ENCODE peak calls at places on chromosomes 12 and 14, in four cellular contexts. D is neuronal stem cell, J is neural progenitor cell, O is breast epithelium. Y is an unnamed sample. For H3K36me3, the result is how much of the 10 kb centered on the place peaks cover.

GRCh38 chr12:33588082-33588712 is 148.6 kb upstream of the SYT10 start:
- DNase-seq in D (peak), J (peak), O (no peak), Y (no peak)

GRCh38 chr14:93655078-93655750 is 133.1 kb downstream of the PRIMA1 start:
- DNase-seq in D (peak), J (peak), O (no peak), Y (no peak)

GRCh38 chr14:95500772-95501401 is 15.6 kb downstream of the SYNE3 start:
- DNase-seq in D (no peak), J (no peak), O (no peak), Y (no peak)

GRCh38 chr12:84492381-84492883 is 420.2 kb downstream of the SLC6A15 start:
- DNase-seq in D (no peak), J (no peak), O (no peak), Y (no peak)

GRCh38 chr12:101773560-101774206 is 34.4 kb upstream of the SYCP3 start:
- DNase-seq in D (peak), J (peak), O (peak), Y (no peak)

GRCh38 chr12:94174576-94174975 is 26.2 kb downstream of the PLXNC1 start:
- DNase-seq in D (no peak), J (no peak), O (no peak), Y (no peak)

GRCh38 chr14:73717998-73718741 is 4.0 kb upstream of the PNMA1 start:
- DNase-seq in D (no peak), J (peak), O (no peak), Y (no peak)

GRCh38 chr12:45309826-45310626 is 94.1 kb downstream of the ANO6 start:
- DNase-seq in D (no peak), J (no peak), O (no peak), Y (no peak)

GRCh38 chr14:63705561-63706070 is 22.2 kb downstream of the SGPP1 start:
- DNase-seq in D (no peak), J (no peak), O (no peak), Y (no peak)

GRCh38 chr14:20560961-20561360 is at the start of gene RNASE9:
- DNase-seq in D (no peak), J (no peak), O (no peak), Y (no peak)

GRCh38 chr12:128267651-128268347 is 829 bp downstream of the TMEM132C start:
- DNase-seq in D (no peak), J (peak), O (no peak), Y (no peak)

GRCh38 chr12:121600702-121601336 is 20.0 kb upstream of the KDM2B start:
- DNase-seq in D (no peak), J (no peak), O (no peak), Y (no peak)

GRCh38 chr12:44550377-44550776 is 325.7 kb downstream of the NELL2 start:
- DNase-seq in D (no peak), J (no peak), O (no peak), Y (no peak)

DNA sequence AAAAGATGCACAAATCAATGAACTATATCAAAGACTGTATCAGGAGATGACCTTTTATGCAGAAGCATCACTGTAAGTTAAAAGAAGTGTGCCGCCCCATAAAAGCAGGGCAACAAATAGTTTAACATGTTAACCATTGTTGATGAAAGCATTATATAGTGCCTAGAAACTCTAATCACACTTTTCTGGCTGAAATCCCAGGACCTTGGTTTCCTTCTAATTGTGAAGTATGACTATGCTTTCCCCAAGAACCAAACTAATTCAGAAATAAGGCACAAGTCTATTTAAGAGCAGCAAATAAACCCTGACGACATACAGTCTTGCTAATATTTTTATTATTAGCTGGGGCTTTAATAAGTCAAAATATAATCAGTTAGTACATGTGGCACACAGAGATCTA is 21.7 kb downstream of the RACGAP1 start:
- DNase-seq in D (no peak), J (no peak), O (no peak), Y (no peak)
- H3K36me3 ChIP-seq in D (under half), J (under half), O (under half), Y (under half)

GRCh38 chr12:76055393-76055792 is 23.8 kb upstream of the PHLDA1 start:
- DNase-seq in D (no peak), J (no peak), O (no peak), Y (no peak)
- H3K36me3 ChIP-seq in D (under half), J (half or more), O (under half), Y (under half)

GRCh38 chr12:117028254-117028653 is 71.0 kb downstream of the TESC start:
- DNase-seq in D (no peak), J (no peak), O (no peak), Y (no peak)

GRCh38 chr12:117032593-117033381 is 66.4 kb downstream of the TESC start:
- DNase-seq in D (no peak), J (peak), O (no peak), Y (no peak)

GRCh38 chr12:117031843-117032592 is 67.2 kb downstream of the TESC start:
- DNase-seq in D (no peak), J (no peak), O (no peak), Y (no peak)

GRCh38 chr12:117027251-117028086 is 71.7 kb downstream of the TESC start:
- DNase-seq in D (no peak), J (no peak), O (peak), Y (no peak)

GRCh38 chr12:117030187-117030896 is 68.9 kb downstream of the TESC start:
- DNase-seq in D (no peak), J (no peak), O (no peak), Y (no peak)
- H3K36me3 ChIP-seq in D (under half), J (under half), O (under half), Y (under half)

GRCh38 chr12:49225551-49226166 is 36.8 kb upstream of the TUBA1A start:
- DNase-seq in D (no peak), J (no peak), O (no peak), Y (no peak)
- H3K36me3 ChIP-seq in D (under half), J (under half), O (under half), Y (under half)

GRCh38 chr12:11967356-11968040 is 103.2 kb upstream of the BCL2L14 start:
- DNase-seq in D (no peak), J (no peak), O (peak), Y (no peak)

GRCh38 chr12:11968516-11968915 is 102.2 kb upstream of the BCL2L14 start:
- DNase-seq in D (no peak), J (no peak), O (no peak), Y (no peak)

GRCh38 chr12:11968041-11968383 is 102.7 kb upstream of the BCL2L14 start:
- DNase-seq in D (no peak), J (no peak), O (no peak), Y (no peak)

GRCh38 chr12:11969437-11970154 is 101.1 kb upstream of the BCL2L14 start:
- DNase-seq in D (no peak), J (peak), O (no peak), Y (no peak)

DNA sequence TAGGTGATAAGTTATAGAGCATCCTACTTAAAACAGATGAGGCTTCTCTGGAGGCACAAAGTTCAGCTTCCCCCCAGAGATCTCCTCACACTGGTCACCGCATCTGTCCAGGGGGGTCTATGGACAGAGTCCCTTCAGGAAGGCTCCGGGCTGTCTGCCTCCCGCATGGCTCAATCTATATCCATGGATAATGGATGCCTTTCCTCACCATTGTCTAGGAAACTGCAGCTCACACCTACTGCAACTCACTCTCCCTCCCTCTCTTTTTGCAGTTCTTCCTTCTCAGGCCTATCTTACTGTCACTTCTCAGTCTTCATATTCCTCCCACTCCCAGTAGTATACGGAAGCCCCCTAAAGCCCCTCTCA is 100.6 kb upstream of the BCL2L14 start:
- DNase-seq in D (no peak), J (no peak), O (no peak), Y (no peak)
- H3K36me3 ChIP-seq in D (under half), J (under half), O (under half), Y (under half)

GRCh38 chr14:49620182-49621113 is at the start of the genes MGAT2 and RPL36AL:
- DNase-seq in D (peak), J (peak), O (peak), Y (peak)

GRCh38 chr14:49621114-49621881 is 699 bp downstream of the MGAT2 start:
- DNase-seq in D (no peak), J (peak), O (peak), Y (no peak)

GRCh38 chr14:49615776-49616175 is 4.7 kb downstream of the RPL36AL start:
- DNase-seq in D (no peak), J (no peak), O (no peak), Y (no peak)

GRCh38 chr14:49619730-49620129 is 696 bp downstream of the RPL36AL start:
- DNase-seq in D (no peak), J (no peak), O (no peak), Y (no peak)

GRCh38 chr14:49617846-49618519 is 2.4 kb downstream of the RPL36AL start:
- DNase-seq in D (no peak), J (no peak), O (no peak), Y (no peak)
- H3K36me3 ChIP-seq in D (under half), J (under half), O (under half), Y (under half)

GRCh38 chr12:115966376-115966775 is 311.1 kb downstream of the MED13L start:
- DNase-seq in D (no peak), J (no peak), O (no peak), Y (no peak)
- H3K36me3 ChIP-seq in D (under half), J (under half), O (under half), Y (under half)

GRCh38 chr12:109200825-109201495 is 84.6 kb downstream of the ACACB start:
- DNase-seq in D (no peak), J (no peak), O (no peak), Y (no peak)

GRCh38 chr12:109201496-109201885 is 85.1 kb downstream of the ACACB start:
- DNase-seq in D (no peak), J (no peak), O (no peak), Y (no peak)

GRCh38 chr12:109202770-109203169 is 86.4 kb downstream of the ACACB start:
- DNase-seq in D (no peak), J (no peak), O (no peak), Y (no peak)

GRCh38 chr12:109199324-109199723 is 82.9 kb downstream of the ACACB start:
- DNase-seq in D (no peak), J (no peak), O (no peak), Y (no peak)

DNA sequence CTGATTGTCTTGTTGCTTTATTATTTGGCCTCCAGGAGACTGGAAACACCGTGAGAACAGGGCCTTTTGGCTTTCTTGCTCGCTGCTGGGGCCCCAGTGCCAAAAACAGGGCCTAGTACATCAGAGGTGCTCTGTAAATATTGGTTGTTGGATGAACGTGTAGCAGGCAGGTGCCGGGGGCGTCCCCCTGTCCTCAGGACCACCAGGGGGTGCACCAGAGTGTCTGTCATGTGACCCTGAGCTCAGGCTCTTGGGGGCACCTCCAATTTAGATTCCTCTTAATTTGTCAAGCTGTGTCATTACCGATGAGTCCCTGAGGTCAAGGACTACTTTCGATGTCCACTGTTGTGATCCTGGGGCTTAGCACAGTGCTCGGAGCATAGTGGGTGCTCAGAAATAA is 87.1 kb downstream of the ACACB start:
- DNase-seq in D (no peak), J (no peak), O (no peak), Y (no peak)
- H3K36me3 ChIP-seq in D (under half), J (under half), O (under half), Y (under half)

Y was measured in vagina.